ENCODE peak calls at places on chromosomes 13 and 19, in seven cellular contexts. F is AG04449, Q is GM20000, N is breast epithelium, M is PC-9, H is cardiac muscle cell, L is omental fat pad. P is an unnamed sample.

GRCh38 chr13:21986602-21987001 is 315.7 kb downstream of the FGF9 start:
- DNase-seq in H (peak), L (no peak), N (no peak), M (no peak), Q (no peak), F (no peak), P (no peak)

GRCh38 chr13:113047587-113047986 is 58.0 kb upstream of the F7 start:
- DNase-seq in F (no peak), Q (no peak), M (no peak), L (no peak), N (no peak), H (no peak), P (no peak)

GRCh38 chr19:54254195-54254906 is 2.7 kb downstream of the LILRB5 start:
- DNase-seq in L (no peak), N (no peak), H (no peak), Q (no peak), F (no peak), M (no peak), P (no peak)

GRCh38 chr19:10138879-10139795 is 19.4 kb upstream of the EIF3G start:
- DNase-seq in M (no peak), Q (no peak), H (no peak), N (no peak), L (no peak), F (no peak), P (no peak)

GRCh38 chr13:90999401-90999800 is 348.1 kb upstream of the MIR17HG start:
- DNase-seq in L (no peak), M (no peak), H (no peak), N (no peak), Q (no peak), F (no peak), P (no peak)

GRCh38 chr19:30476997-30477396 is 104.8 kb downstream of the ZNF536 start:
- DNase-seq in Q (no peak), H (no peak), F (no peak), L (no peak), M (no peak), N (no peak), P (no peak)

GRCh38 chr13:44373601-44374347 is at the start of gene SERP2:
- DNase-seq in M (no peak), L (no peak), F (no peak), N (no peak), H (peak), Q (peak), P (no peak)

GRCh38 chr13:48645845-48646244 is 7.9 kb upstream of the CYSLTR2 start:
- DNase-seq in F (no peak), H (no peak), L (no peak), Q (no peak), N (no peak), M (no peak), P (no peak)

DNA sequence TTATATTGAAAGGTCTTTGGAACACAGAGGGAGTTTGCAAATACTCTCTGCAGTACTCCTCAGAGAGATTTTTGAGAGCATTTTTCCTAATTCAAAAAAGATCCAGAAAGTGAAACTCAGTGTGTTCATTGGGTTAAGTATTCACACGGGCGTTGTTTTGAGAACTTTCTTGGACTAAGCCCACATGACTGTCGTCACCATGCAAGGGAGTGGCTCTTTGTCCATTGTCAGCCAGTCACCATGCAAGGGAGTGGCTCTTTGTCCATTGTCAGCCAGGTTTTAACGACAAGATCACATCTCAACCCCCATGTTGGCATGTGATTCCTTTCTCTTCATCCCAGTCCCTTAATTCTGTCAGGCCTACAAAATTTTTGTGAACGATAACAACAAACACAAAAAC is 81.2 kb upstream of the STK24 start:
- DNase-seq in M (peak), Q (no peak), N (no peak), H (peak), F (no peak), L (no peak), P (no peak)
- TF ChIP-seq CTCF in M (no peak), Q (no peak), N (no peak), H (no peak), F (no peak), L (no peak), P (no peak)

GRCh38 chr19:2675892-2676291 is 26.6 kb downstream of the GNG7 start:
- DNase-seq in F (no peak), H (no peak), L (no peak), Q (no peak), N (no peak), M (no peak), P (no peak)
- TF ChIP-seq CTCF in F (no peak), H (no peak), L (no peak), Q (no peak), N (no peak), M (no peak), P (no peak)

DNA sequence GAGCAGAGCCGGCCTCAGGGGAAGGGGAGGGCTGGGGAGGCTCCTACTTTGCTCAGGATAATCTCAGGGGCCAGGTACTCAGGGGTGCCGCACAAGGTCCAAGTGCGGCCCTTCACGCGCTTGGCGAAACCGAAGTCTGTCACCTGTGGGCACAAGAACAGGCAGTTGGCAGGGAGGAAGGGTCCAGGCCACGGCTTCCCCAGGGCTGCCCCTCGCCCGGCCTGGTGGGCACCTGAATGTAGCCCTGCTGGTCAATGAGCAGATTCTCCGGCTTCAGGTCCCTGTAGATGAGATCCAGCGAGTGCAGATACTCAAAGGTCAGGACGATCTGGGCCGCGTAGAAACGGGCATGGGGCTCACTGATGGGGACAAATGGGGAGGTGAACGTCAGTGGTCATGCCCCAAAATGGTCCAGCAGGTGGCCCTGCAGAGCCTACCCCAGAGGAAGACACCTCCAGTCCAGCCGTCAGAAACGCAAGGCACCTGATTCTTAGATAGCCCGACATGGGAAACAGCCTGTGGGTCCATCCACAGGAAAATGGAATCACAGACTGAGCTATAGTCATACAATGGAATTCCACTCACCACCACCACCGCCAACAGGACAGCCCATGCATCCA is 7.1 kb upstream of the SAMD1 start:
- DNase-seq in Q (no peak), F (no peak), L (no peak), H (no peak), N (no peak), M (no peak), P (no peak)
- TF ChIP-seq CTCF in Q (no peak), F (no peak), L (no peak), H (peak), N (no peak), M (peak), P (peak)

DNA sequence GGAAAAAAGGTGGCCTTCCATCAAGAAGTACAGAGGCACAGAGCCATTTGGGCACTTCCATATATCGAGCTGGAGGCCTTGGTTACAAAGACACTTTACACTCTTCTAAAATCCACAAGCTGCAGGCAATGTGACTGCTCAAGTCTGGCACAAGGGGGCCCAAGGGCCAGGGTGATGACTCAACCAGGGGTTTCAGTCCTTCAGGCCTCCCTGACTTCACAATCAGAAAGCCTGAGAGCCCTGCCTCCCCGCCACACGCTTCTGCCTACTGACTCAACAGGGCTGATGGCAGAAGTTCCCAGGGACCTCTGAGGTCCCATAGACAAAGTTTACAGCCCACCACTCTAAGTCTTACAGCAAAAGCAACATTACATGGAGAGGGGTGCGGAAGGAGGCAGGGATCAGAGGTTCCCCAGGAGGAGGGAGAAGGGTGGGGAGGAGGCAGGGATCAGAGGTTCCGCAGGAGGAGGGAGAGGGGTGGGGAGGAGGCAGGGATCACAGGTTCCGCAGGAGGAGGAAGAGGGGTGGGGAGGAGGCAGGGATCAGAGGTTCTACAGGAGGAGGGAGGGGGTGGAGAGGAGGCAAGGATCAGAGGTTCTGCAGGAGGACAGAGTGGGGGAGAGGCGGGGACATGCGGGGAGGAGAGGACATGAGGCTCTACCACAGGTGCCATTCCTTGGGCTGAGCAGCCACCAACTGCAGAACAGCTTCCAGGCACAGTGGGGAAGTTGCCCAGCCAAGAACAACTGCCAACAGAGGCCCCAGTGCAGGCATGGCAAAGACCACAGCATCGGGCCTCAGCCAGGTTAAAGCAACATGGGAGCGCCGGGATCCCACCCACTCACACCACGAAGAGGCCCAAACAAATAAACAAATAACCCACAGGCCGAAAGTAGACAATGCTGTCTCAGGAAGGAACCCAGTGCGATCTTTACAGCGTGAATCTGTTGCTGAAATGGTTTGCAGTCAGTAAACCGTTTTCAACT is 52.0 kb downstream of the SLC7A1 start:
- DNase-seq in H (peak), M (no peak), L (no peak), N (no peak), Q (peak), F (no peak), P (peak)
- TF ChIP-seq CTCF in H (no peak), M (no peak), L (no peak), N (no peak), Q (peak), F (no peak), P (peak)

DNA sequence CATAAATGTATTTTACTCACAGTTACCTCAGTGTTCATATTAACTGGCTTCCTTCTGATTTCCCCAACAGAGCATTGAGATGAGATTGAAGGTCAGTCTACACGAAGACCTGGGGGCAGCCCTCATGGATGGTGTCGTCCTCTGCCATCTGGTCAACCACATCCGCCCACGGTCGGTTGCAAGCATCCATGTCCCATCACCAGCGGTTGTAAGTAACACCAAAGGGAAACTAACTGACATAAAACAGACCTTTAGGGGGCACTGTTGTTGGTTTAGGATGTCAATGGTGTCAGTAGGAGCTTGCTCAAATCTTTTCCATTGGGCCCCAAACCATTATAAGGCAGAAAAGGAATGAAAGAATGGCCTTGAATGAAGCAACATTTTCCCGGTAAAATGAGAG is 68.2 kb downstream of the ESD start:
- DNase-seq in N (no peak), Q (peak), M (no peak), F (no peak), L (no peak), H (no peak), P (no peak)
- TF ChIP-seq CTCF in N (no peak), Q (no peak), M (peak), F (no peak), L (no peak), H (no peak), P (peak)